ENCODE peak calls at places on chromosome 21, in four cellular contexts. G is mesenchymal stem cell, X is neuronal stem cell, B is H9. M is an unnamed sample.

GRCh38 chr21:38460171-38460742 is 38.0 kb downstream of the ERG start:
- DNase-seq in G (peak), X (no peak), B (no peak), M (no peak)

GRCh38 chr21:28016571-28016970 is 976.1 kb downstream of the LTN1 start:
- DNase-seq in G (no peak), X (peak), B (no peak), M (no peak)

GRCh38 chr21:28991861-28992525 is 684 bp downstream of the LTN1 start:
- DNase-seq in G (no peak), X (no peak), B (no peak), M (no peak)

GRCh38 chr21:33894736-33895288 is 20.8 kb downstream of the ATP5PO start:
- DNase-seq in G (peak), X (peak), B (peak), M (peak)

GRCh38 chr21:38488640-38489282 is 9.5 kb downstream of the ERG start:
- DNase-seq in G (no peak), X (no peak), B (no peak), M (no peak)

GRCh38 chr21:20030390-20030789 is 967.8 kb upstream of the NCAM2 start:
- DNase-seq in G (no peak), X (no peak), B (no peak), M (no peak)

GRCh38 chr21:27572681-27573080 is 605.8 kb upstream of the ADAMTS5 start:
- DNase-seq in G (peak), X (no peak), B (no peak), M (no peak)

GRCh38 chr21:42850866-42851391 is 28.4 kb downstream of the WDR4 start:
- DNase-seq in G (peak), X (no peak), B (peak), M (peak)

GRCh38 chr21:38323721-38324591 is 67.2 kb downstream of the KCNJ15 start:
- DNase-seq in G (peak), X (no peak), B (peak), M (no peak)

GRCh38 chr21:29187939-29188338 is 57.5 kb downstream of the MAP3K7CL start:
- DNase-seq in G (peak), X (no peak), B (no peak), M (no peak)

GRCh38 chr21:27796106-27796505 is 829.2 kb upstream of the ADAMTS5 start:
- DNase-seq in G (no peak), X (peak), B (no peak), M (no peak)

GRCh38 chr21:43308101-43308500 is 118.8 kb downstream of the SIK1 start:
- DNase-seq in G (no peak), X (no peak), B (no peak), M (no peak)

GRCh38 chr21:21921410-21922232 is 923.4 kb downstream of the NCAM2 start:
- DNase-seq in G (peak), X (no peak), B (no peak), M (no peak)

GRCh38 chr21:9741343-9741742 is 780.0 kb upstream of the TPTE start:
- DNase-seq in G (no peak), X (no peak), B (no peak), M (no peak)

GRCh38 chr21:36854391-36854790 is 112.1 kb downstream of the HLCS start:
- DNase-seq in G (peak), X (peak), B (peak), M (peak)

GRCh38 chr21:39845581-39846130 is 21.6 kb upstream of the PCP4 start:
- DNase-seq in G (no peak), X (peak), B (no peak), M (no peak)

GRCh38 chr21:33259428-33259827 is 6.7 kb upstream of the IL10RB start:
- DNase-seq in G (peak), X (no peak), B (no peak), M (no peak)

GRCh38 chr21:39527664-39528381 is 76.1 kb downstream of the SH3BGR start:
- DNase-seq in G (no peak), X (no peak), B (no peak), M (no peak)

GRCh38 chr21:36747815-36748381 is 49.0 kb downstream of the SIM2 start:
- DNase-seq in G (peak), X (peak), B (peak), M (peak)

GRCh38 chr21:37904879-37905278 is 11.4 kb downstream of the KCNJ6 start:
- DNase-seq in G (no peak), X (no peak), B (no peak), M (no peak)

GRCh38 chr21:33801424-33802405 is 113.9 kb downstream of the ATP5PO start:
- DNase-seq in G (peak), X (no peak), B (no peak), M (no peak)

GRCh38 chr21:29504751-29505321 is 206.1 kb downstream of the BACH1 start:
- DNase-seq in G (no peak), X (no peak), B (no peak), M (no peak)

GRCh38 chr21:28177008-28177603 is 815.6 kb downstream of the LTN1 start:
- DNase-seq in G (peak), X (no peak), B (no peak), M (no peak)

GRCh38 chr21:32712043-32712442 is 15.8 kb downstream of the SYNJ1 start:
- DNase-seq in G (no peak), X (no peak), B (no peak), M (no peak)

GRCh38 chr21:29499734-29500343 is 201.1 kb downstream of the BACH1 start:
- DNase-seq in G (peak), X (no peak), B (peak), M (peak)

GRCh38 chr21:38311765-38312164 is 55.0 kb downstream of the KCNJ15 start:
- DNase-seq in G (no peak), X (no peak), B (no peak), M (no peak)

GRCh38 chr21:38258803-38259485 is 2.2 kb downstream of the KCNJ15 start:
- DNase-seq in G (peak), X (no peak), B (no peak), M (no peak)

GRCh38 chr21:35010450-35010849 is 38.7 kb downstream of the RUNX1 start:
- DNase-seq in G (no peak), X (no peak), B (no peak), M (no peak)

GRCh38 chr21:36134820-36135390 is at the start of gene CBR3:
- DNase-seq in G (peak), X (no peak), B (no peak), M (no peak)

GRCh38 chr21:33643658-33644311 is 1.5 kb downstream of the ITSN1 start:
- DNase-seq in G (no peak), X (no peak), B (no peak), M (no peak)

GRCh38 chr21:42830456-42831455 is 48.6 kb downstream of the WDR4 start:
- DNase-seq in G (no peak), X (no peak), B (no peak), M (no peak)

GRCh38 chr21:33434770-33435360 is 31.7 kb downstream of the IFNGR2 start:
- DNase-seq in G (peak), X (no peak), B (no peak), M (no peak)

GRCh38 chr21:36964832-36965719 is 1.4 kb downstream of the HLCS start:
- DNase-seq in G (no peak), X (no peak), B (no peak), M (no peak)

GRCh38 chr21:29155118-29155932 is 24.9 kb downstream of the MAP3K7CL start:
- DNase-seq in G (no peak), X (no peak), B (peak), M (no peak)

GRCh38 chr21:23401278-23401677 is 2206.0 kb downstream of the MRPL39 start:
- DNase-seq in G (no peak), X (no peak), B (no peak), M (no peak)

GRCh38 chr21:46416551-46416950 is 42.1 kb upstream of the DIP2A start:
- DNase-seq in G (no peak), X (no peak), B (no peak), M (no peak)

GRCh38 chr21:33197546-33197945 is 32.2 kb upstream of the IFNAR2 start:
- DNase-seq in G (no peak), X (no peak), B (no peak), M (no peak)

GRCh38 chr21:46515109-46515508 is 56.4 kb downstream of the DIP2A start:
- DNase-seq in G (no peak), X (no peak), B (no peak), M (no peak)

GRCh38 chr21:44548381-44548780 is 2.9 kb downstream of the KRTAP10-2 start:
- DNase-seq in G (no peak), X (no peak), B (no peak), M (no peak)
- H2BK12ac ChIP-seq in G (no peak), X (no peak), B (no peak), M (peak)

DNA sequence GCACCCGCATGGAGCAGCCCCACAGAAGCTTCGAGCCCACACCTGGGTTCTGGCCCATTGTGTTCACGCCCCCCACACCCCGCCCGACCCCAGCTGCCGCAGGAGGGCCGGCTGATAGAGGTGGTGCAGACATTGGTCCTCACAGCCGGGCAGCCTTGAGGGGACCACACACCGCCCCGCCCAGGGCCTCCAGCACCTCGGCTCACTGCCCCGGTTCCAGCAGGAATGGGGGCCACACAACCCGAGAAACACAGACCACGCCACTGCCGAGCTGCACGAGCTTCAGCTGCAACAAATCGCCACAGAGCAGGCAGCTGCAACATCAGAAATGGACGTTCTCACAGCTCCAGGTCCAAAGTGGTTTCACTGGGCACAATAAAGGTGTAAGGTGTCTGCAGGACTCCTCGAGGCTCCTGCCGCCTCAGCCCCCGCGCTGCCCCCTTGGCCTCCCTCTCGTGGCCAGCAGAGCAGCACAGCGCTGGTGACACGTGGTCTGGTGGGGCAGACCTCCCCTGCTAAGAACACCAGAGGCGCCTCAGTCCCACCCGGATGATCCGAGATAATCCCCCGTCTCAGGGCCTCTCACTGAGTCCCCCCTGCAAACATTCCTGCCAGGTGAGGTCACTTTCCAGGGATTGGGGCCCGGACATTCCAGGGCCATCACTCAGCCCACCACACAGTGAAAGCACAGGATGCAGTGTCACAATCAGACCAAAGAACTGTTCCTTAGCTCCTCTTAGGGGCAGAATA is 62.3 kb upstream of the ADARB1 start:
- DNase-seq in G (peak), X (peak), B (peak), M (peak)
- H2BK12ac ChIP-seq in G (peak), X (peak), B (no peak), M (peak)

DNA sequence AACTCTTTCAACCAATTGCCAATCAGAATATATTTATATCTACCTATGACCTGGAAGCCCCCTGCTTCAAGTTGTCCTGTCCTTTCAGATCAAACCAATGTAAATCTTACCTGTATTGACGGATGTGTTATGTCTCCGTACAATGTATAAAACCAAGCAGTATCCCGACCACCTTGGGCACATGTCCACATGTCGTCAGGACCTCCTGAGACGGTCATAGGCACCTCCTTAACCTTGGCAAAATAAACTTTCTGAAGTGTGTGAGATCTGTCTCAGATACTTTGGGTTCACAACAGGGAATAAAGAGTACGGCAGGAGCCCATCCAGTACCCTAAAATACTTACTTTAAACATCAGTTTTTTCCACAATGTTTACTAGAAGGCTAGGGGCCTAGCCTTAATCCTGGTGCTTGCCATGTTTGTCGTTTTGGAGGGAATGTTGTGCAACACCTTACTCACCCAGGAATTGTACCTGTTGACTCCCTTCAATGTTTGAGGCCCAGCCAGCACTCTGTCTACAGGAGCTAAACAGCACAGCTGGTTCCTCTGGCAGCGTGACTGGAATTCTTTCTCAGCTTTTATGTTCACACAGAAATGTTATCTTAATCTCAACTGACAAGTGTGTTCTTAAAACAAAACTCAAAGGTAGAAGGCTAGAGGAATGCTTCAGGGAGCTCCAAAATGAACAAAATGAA is 90.8 kb upstream of the USP25 start:
- DNase-seq in G (no peak), X (no peak), B (no peak), M (no peak)
- H2BK12ac ChIP-seq in G (no peak), X (no peak), B (no peak), M (no peak)

GRCh38 chr21:45319461-45320211 is 31.9 kb upstream of the POFUT2 start:
- DNase-seq in G (peak), X (no peak), B (peak), M (no peak)

GRCh38 chr21:45318146-45318555 is 30.5 kb upstream of the POFUT2 start:
- DNase-seq in G (no peak), X (no peak), B (no peak), M (no peak)

GRCh38 chr21:45318556-45319341 is 31.1 kb upstream of the POFUT2 start:
- DNase-seq in G (peak), X (no peak), B (peak), M (no peak)

GRCh38 chr21:45316871-45317400 is 29.2 kb upstream of the POFUT2 start:
- DNase-seq in G (no peak), X (no peak), B (no peak), M (no peak)

DNA sequence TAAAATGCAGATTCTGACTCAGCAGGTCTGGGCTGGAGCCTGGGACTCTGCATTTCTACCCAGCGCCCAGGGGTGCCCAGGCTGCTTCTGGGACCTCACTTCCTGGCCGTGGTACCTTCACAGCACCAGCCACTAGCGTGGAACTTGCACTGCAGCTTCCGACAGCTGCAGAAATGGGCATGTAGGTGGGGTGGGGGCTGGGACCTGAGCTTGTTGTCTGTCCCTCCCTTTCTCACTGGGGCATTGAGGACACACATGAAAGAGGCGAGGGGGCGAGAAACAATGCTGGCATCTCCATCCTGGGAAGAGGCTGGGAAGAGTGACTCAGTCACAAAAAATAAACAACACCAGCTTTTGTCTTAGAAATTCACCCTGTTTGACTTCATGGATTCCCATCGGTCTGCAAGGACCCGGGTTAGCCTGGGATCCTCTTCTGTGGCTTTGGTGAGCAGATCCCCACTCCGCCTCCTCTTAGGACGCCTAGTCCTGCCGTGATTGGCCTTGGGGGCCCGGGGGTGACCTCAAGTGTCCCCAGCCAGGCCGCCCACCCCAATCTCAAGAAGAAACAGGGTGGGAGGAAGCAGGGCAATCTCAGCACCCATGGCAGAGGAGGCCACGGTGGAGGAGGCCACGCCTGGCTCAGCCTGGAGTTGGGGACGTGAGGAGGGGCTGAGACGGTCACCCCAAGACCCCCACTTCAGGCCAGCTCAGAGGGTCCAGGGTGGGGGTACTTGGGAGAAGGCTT is 29.9 kb upstream of the POFUT2 start:
- DNase-seq in G (peak), X (no peak), B (peak), M (peak)
- H2BK12ac ChIP-seq in G (peak), X (peak), B (no peak), M (no peak)

GRCh38 chr21:31557421-31557955 is 102.0 kb upstream of the SOD1 start:
- DNase-seq in G (no peak), X (peak), B (peak), M (no peak)
- H2BK12ac ChIP-seq in G (no peak), X (peak), B (no peak), M (no peak)

DNA sequence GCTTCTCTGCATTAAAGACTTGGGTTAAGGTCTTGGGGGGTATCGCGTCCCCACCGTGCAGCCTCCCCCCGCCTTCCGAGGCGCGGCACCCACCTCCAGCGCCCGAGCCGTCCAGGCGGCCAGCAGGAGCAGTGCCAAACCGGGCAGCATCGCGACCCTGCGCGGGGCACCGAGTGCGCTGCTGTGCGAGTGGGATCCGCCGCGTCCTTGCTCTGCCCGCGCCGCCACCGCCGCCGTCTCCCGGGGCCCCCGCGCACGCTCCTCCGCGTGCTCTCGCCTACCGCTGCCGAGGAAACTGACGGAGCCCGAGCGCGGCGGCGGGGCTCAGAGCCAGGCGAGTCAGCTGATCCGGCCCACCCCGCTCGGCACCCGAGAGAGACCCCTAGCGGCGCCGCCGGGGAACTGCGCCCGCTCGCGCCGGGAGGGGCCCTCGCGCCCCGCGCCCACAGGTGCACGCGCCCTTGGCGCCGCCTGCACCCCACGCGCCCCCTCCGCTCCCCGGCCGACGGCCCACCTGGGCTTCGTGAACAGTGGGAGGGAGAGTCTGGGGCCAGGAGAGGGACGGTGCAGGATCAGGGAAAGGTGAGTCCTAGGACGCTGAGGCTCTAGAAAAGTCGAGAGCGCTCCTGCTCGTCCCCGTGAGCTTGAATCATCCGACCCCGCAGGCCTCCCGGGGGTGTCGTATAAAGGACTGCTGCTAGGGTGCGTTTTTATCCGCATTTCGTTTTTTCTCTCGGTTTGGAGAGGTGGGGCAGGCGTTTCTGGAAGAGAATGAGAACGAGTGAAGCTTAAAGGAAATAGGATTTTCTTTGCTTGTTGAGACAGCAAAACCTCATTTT is at the start of gene APP:
- DNase-seq in G (peak), X (peak), B (peak), M (no peak)
- H2BK12ac ChIP-seq in G (peak), X (no peak), B (no peak), M (peak)

GRCh38 chr21:17781524-17781923 is 37.6 kb downstream of the C21orf91 start:
- DNase-seq in G (no peak), X (no peak), B (no peak), M (no peak)
- H2BK12ac ChIP-seq in G (no peak), X (no peak), B (no peak), M (no peak)

GRCh38 chr21:41685511-41686149 is 81.2 kb downstream of the RIPK4 start:
- DNase-seq in G (no peak), X (no peak), B (no peak), M (no peak)

GRCh38 chr21:41683815-41684214 is 83.0 kb downstream of the RIPK4 start:
- DNase-seq in G (no peak), X (no peak), B (no peak), M (no peak)

GRCh38 chr21:41686664-41687063 is 80.2 kb downstream of the RIPK4 start:
- DNase-seq in G (no peak), X (no peak), B (no peak), M (no peak)

GRCh38 chr21:41682719-41683179 is 84.1 kb downstream of the RIPK4 start:
- DNase-seq in G (no peak), X (no peak), B (no peak), M (no peak)

GRCh38 chr21:41684381-41685245 is 82.2 kb downstream of the RIPK4 start:
- DNase-seq in G (peak), X (no peak), B (no peak), M (no peak)
- H2BK12ac ChIP-seq in G (no peak), X (no peak), B (no peak), M (peak)